ENCODE peak calls at places on chromosome 15, in ten cellular contexts. One of them, this sample, is unnamed. For H3K4me1, the result is how much of the 10 kb centered on the place peaks cover.

GRCh38 chr15:42175671-42176070 is 19.2 kb upstream of the PLA2G4F start:
- DNase-seq in pancreas: no peak
- DNase-seq in neural progenitor cell: no peak
- DNase-seq in psoas muscle: no peak
- DNase-seq in HepG2: no peak
- DNase-seq in heart right ventricle: no peak
- DNase-seq in astrocyte: no peak
- DNase-seq in transverse colon: no peak
- DNase-seq in upper lobe of right lung: no peak
- DNase-seq in CD8-positive, alpha-beta T cell: no peak
- DNase-seq in this sample: no peak

GRCh38 chr15:72288291-72288690 is 15.9 kb upstream of the PARP6 start:
- DNase-seq in pancreas: no peak
- DNase-seq in neural progenitor cell: no peak
- DNase-seq in psoas muscle: no peak
- DNase-seq in HepG2: no peak
- DNase-seq in heart right ventricle: no peak
- DNase-seq in astrocyte: no peak
- DNase-seq in transverse colon: no peak
- DNase-seq in upper lobe of right lung: no peak
- DNase-seq in CD8-positive, alpha-beta T cell: no peak
- DNase-seq in this sample: no peak

GRCh38 chr15:98760112-98760826 is 111.9 kb downstream of the IGF1R start:
- DNase-seq in pancreas: no peak
- DNase-seq in neural progenitor cell: no peak
- DNase-seq in psoas muscle: no peak
- DNase-seq in HepG2: no peak
- DNase-seq in heart right ventricle: peak
- DNase-seq in astrocyte: no peak
- DNase-seq in transverse colon: no peak
- DNase-seq in upper lobe of right lung: peak
- DNase-seq in CD8-positive, alpha-beta T cell: no peak
- DNase-seq in this sample: peak

GRCh38 chr15:70494529-70494860 is 268.9 kb downstream of the UACA start:
- DNase-seq in pancreas: no peak
- DNase-seq in neural progenitor cell: no peak
- DNase-seq in psoas muscle: no peak
- DNase-seq in HepG2: no peak
- DNase-seq in heart right ventricle: no peak
- DNase-seq in astrocyte: no peak
- DNase-seq in transverse colon: no peak
- DNase-seq in upper lobe of right lung: no peak
- DNase-seq in CD8-positive, alpha-beta T cell: no peak
- DNase-seq in this sample: peak

GRCh38 chr15:52163321-52164190 is 27.6 kb downstream of the GNB5 start:
- DNase-seq in pancreas: no peak
- DNase-seq in neural progenitor cell: peak
- DNase-seq in psoas muscle: no peak
- DNase-seq in HepG2: no peak
- DNase-seq in heart right ventricle: no peak
- DNase-seq in astrocyte: no peak
- DNase-seq in transverse colon: no peak
- DNase-seq in upper lobe of right lung: no peak
- DNase-seq in CD8-positive, alpha-beta T cell: no peak
- DNase-seq in this sample: no peak

GRCh38 chr15:92394327-92395175 is 870 bp downstream of the ST8SIA2 start:
- DNase-seq in pancreas: no peak
- DNase-seq in neural progenitor cell: peak
- DNase-seq in psoas muscle: no peak
- DNase-seq in HepG2: no peak
- DNase-seq in heart right ventricle: no peak
- DNase-seq in astrocyte: no peak
- DNase-seq in transverse colon: no peak
- DNase-seq in upper lobe of right lung: no peak
- DNase-seq in CD8-positive, alpha-beta T cell: no peak
- DNase-seq in this sample: no peak

GRCh38 chr15:27573800-27574485 is 525.2 kb downstream of the OCA2 start:
- DNase-seq in pancreas: peak
- DNase-seq in neural progenitor cell: peak
- DNase-seq in psoas muscle: no peak
- DNase-seq in HepG2: no peak
- DNase-seq in heart right ventricle: no peak
- DNase-seq in astrocyte: no peak
- DNase-seq in transverse colon: no peak
- DNase-seq in upper lobe of right lung: no peak
- DNase-seq in CD8-positive, alpha-beta T cell: no peak
- DNase-seq in this sample: no peak

GRCh38 chr15:45328663-45329062 is 49.7 kb downstream of the GATM start:
- DNase-seq in pancreas: no peak
- DNase-seq in neural progenitor cell: no peak
- DNase-seq in psoas muscle: no peak
- DNase-seq in HepG2: no peak
- DNase-seq in heart right ventricle: no peak
- DNase-seq in astrocyte: no peak
- DNase-seq in transverse colon: no peak
- DNase-seq in upper lobe of right lung: no peak
- DNase-seq in CD8-positive, alpha-beta T cell: no peak
- DNase-seq in this sample: no peak

GRCh38 chr15:53535886-53536285 is 223.6 kb downstream of the WDR72 start:
- DNase-seq in pancreas: no peak
- DNase-seq in neural progenitor cell: no peak
- DNase-seq in psoas muscle: no peak
- DNase-seq in HepG2: no peak
- DNase-seq in heart right ventricle: no peak
- DNase-seq in astrocyte: no peak
- DNase-seq in transverse colon: no peak
- DNase-seq in upper lobe of right lung: no peak
- DNase-seq in CD8-positive, alpha-beta T cell: no peak
- DNase-seq in this sample: no peak

GRCh38 chr15:32669870-32670623 is 28.5 kb downstream of the SCG5 start:
- DNase-seq in pancreas: no peak
- DNase-seq in neural progenitor cell: peak
- DNase-seq in psoas muscle: no peak
- DNase-seq in HepG2: peak
- DNase-seq in heart right ventricle: peak
- DNase-seq in astrocyte: no peak
- DNase-seq in transverse colon: no peak
- DNase-seq in upper lobe of right lung: no peak
- DNase-seq in CD8-positive, alpha-beta T cell: no peak
- DNase-seq in this sample: no peak

GRCh38 chr15:76034111-76034510 is 21.9 kb upstream of the NRG4 start:
- DNase-seq in pancreas: no peak
- DNase-seq in neural progenitor cell: no peak
- DNase-seq in psoas muscle: no peak
- DNase-seq in HepG2: no peak
- DNase-seq in heart right ventricle: no peak
- DNase-seq in astrocyte: no peak
- DNase-seq in transverse colon: no peak
- DNase-seq in upper lobe of right lung: no peak
- DNase-seq in CD8-positive, alpha-beta T cell: no peak
- DNase-seq in this sample: no peak

GRCh38 chr15:35750051-35750450 is 204.1 kb upstream of the DPH6 start:
- DNase-seq in pancreas: no peak
- DNase-seq in neural progenitor cell: no peak
- DNase-seq in psoas muscle: no peak
- DNase-seq in HepG2: no peak
- DNase-seq in heart right ventricle: no peak
- DNase-seq in astrocyte: no peak
- DNase-seq in transverse colon: no peak
- DNase-seq in upper lobe of right lung: no peak
- DNase-seq in CD8-positive, alpha-beta T cell: no peak
- DNase-seq in this sample: no peak

GRCh38 chr15:57591822-57592367 is at the start of gene MYZAP:
- DNase-seq in pancreas: peak
- DNase-seq in neural progenitor cell: peak
- DNase-seq in psoas muscle: peak
- DNase-seq in HepG2: no peak
- DNase-seq in heart right ventricle: peak
- DNase-seq in astrocyte: no peak
- DNase-seq in transverse colon: peak
- DNase-seq in upper lobe of right lung: peak
- DNase-seq in CD8-positive, alpha-beta T cell: no peak
- DNase-seq in this sample: peak

GRCh38 chr15:69881310-69881660 is 216.4 kb downstream of the TLE3 start:
- DNase-seq in pancreas: no peak
- DNase-seq in neural progenitor cell: no peak
- DNase-seq in psoas muscle: no peak
- DNase-seq in HepG2: no peak
- DNase-seq in heart right ventricle: no peak
- DNase-seq in astrocyte: no peak
- DNase-seq in transverse colon: no peak
- DNase-seq in upper lobe of right lung: no peak
- DNase-seq in CD8-positive, alpha-beta T cell: no peak
- DNase-seq in this sample: no peak

GRCh38 chr15:35605790-35606189 is 59.8 kb upstream of the DPH6 start:
- DNase-seq in pancreas: no peak
- DNase-seq in neural progenitor cell: no peak
- DNase-seq in psoas muscle: no peak
- DNase-seq in HepG2: no peak
- DNase-seq in heart right ventricle: no peak
- DNase-seq in astrocyte: no peak
- DNase-seq in transverse colon: no peak
- DNase-seq in upper lobe of right lung: no peak
- DNase-seq in CD8-positive, alpha-beta T cell: no peak
- DNase-seq in this sample: no peak

GRCh38 chr15:41849861-41850260 is 11.2 kb downstream of the PLA2G4B start:
- DNase-seq in pancreas: no peak
- DNase-seq in neural progenitor cell: no peak
- DNase-seq in psoas muscle: no peak
- DNase-seq in HepG2: no peak
- DNase-seq in heart right ventricle: no peak
- DNase-seq in astrocyte: no peak
- DNase-seq in transverse colon: no peak
- DNase-seq in upper lobe of right lung: peak
- DNase-seq in CD8-positive, alpha-beta T cell: no peak
- DNase-seq in this sample: no peak

GRCh38 chr15:59590027-59590426 is 21.6 kb upstream of the GCNT3 start:
- DNase-seq in pancreas: no peak
- DNase-seq in neural progenitor cell: no peak
- DNase-seq in psoas muscle: no peak
- DNase-seq in HepG2: no peak
- DNase-seq in heart right ventricle: no peak
- DNase-seq in astrocyte: no peak
- DNase-seq in transverse colon: no peak
- DNase-seq in upper lobe of right lung: no peak
- DNase-seq in CD8-positive, alpha-beta T cell: no peak
- DNase-seq in this sample: no peak

GRCh38 chr15:85318732-85319076 is 61.7 kb upstream of the AKAP13 start:
- DNase-seq in pancreas: no peak
- DNase-seq in neural progenitor cell: no peak
- DNase-seq in psoas muscle: no peak
- DNase-seq in HepG2: no peak
- DNase-seq in heart right ventricle: no peak
- DNase-seq in astrocyte: no peak
- DNase-seq in transverse colon: no peak
- DNase-seq in upper lobe of right lung: no peak
- DNase-seq in CD8-positive, alpha-beta T cell: no peak
- DNase-seq in this sample: no peak

GRCh38 chr15:85314653-85315052 is 65.8 kb upstream of the AKAP13 start:
- DNase-seq in pancreas: no peak
- DNase-seq in neural progenitor cell: no peak
- DNase-seq in psoas muscle: no peak
- DNase-seq in HepG2: no peak
- DNase-seq in heart right ventricle: no peak
- DNase-seq in astrocyte: peak
- DNase-seq in transverse colon: no peak
- DNase-seq in upper lobe of right lung: no peak
- DNase-seq in CD8-positive, alpha-beta T cell: no peak
- DNase-seq in this sample: no peak

GRCh38 chr15:85314139-85314538 is 66.3 kb upstream of the AKAP13 start:
- DNase-seq in pancreas: no peak
- DNase-seq in neural progenitor cell: no peak
- DNase-seq in psoas muscle: no peak
- DNase-seq in HepG2: no peak
- DNase-seq in heart right ventricle: no peak
- DNase-seq in astrocyte: peak
- DNase-seq in transverse colon: no peak
- DNase-seq in upper lobe of right lung: no peak
- DNase-seq in CD8-positive, alpha-beta T cell: no peak
- DNase-seq in this sample: no peak

GRCh38 chr15:85316244-85316934 is 64.0 kb upstream of the AKAP13 start:
- DNase-seq in pancreas: no peak
- DNase-seq in neural progenitor cell: peak
- DNase-seq in psoas muscle: no peak
- DNase-seq in HepG2: peak
- DNase-seq in heart right ventricle: no peak
- DNase-seq in astrocyte: peak
- DNase-seq in transverse colon: no peak
- DNase-seq in upper lobe of right lung: no peak
- DNase-seq in CD8-positive, alpha-beta T cell: no peak
- DNase-seq in this sample: no peak

GRCh38 chr15:85318048-85318731 is 62.2 kb upstream of the AKAP13 start:
- DNase-seq in pancreas: no peak
- DNase-seq in neural progenitor cell: no peak
- DNase-seq in psoas muscle: no peak
- DNase-seq in HepG2: no peak
- DNase-seq in heart right ventricle: no peak
- DNase-seq in astrocyte: peak
- DNase-seq in transverse colon: peak
- DNase-seq in upper lobe of right lung: no peak
- DNase-seq in CD8-positive, alpha-beta T cell: no peak
- DNase-seq in this sample: no peak
- TF ChIP-seq CTCF in pancreas: no peak
- TF ChIP-seq CTCF in neural progenitor cell: no peak
- TF ChIP-seq CTCF in psoas muscle: no peak
- TF ChIP-seq CTCF in HepG2: no peak
- TF ChIP-seq CTCF in heart right ventricle: no peak
- TF ChIP-seq CTCF in astrocyte: peak
- TF ChIP-seq CTCF in transverse colon: peak
- TF ChIP-seq CTCF in upper lobe of right lung: no peak
- TF ChIP-seq CTCF in CD8-positive, alpha-beta T cell: no peak
- TF ChIP-seq CTCF in this sample: no peak

GRCh38 chr15:78878356-78878755 is 5.7 kb downstream of the MORF4L1 start:
- DNase-seq in pancreas: no peak
- DNase-seq in neural progenitor cell: no peak
- DNase-seq in psoas muscle: no peak
- DNase-seq in HepG2: no peak
- DNase-seq in heart right ventricle: no peak
- DNase-seq in astrocyte: peak
- DNase-seq in transverse colon: no peak
- DNase-seq in upper lobe of right lung: no peak
- DNase-seq in CD8-positive, alpha-beta T cell: no peak
- DNase-seq in this sample: no peak
- H3K4me1 ChIP-seq in pancreas: half or more
- H3K4me1 ChIP-seq in neural progenitor cell: half or more
- H3K4me1 ChIP-seq in psoas muscle: half or more
- H3K4me1 ChIP-seq in HepG2: half or more
- H3K4me1 ChIP-seq in heart right ventricle: half or more
- H3K4me1 ChIP-seq in astrocyte: under half
- H3K4me1 ChIP-seq in transverse colon: under half
- H3K4me1 ChIP-seq in upper lobe of right lung: half or more
- H3K4me1 ChIP-seq in CD8-positive, alpha-beta T cell: half or more
- H3K4me1 ChIP-seq in this sample: under half

GRCh38 chr15:89358435-89358754 is 23.8 kb upstream of the POLG start:
- DNase-seq in pancreas: no peak
- DNase-seq in neural progenitor cell: no peak
- DNase-seq in psoas muscle: no peak
- DNase-seq in HepG2: no peak
- DNase-seq in heart right ventricle: no peak
- DNase-seq in astrocyte: no peak
- DNase-seq in transverse colon: no peak
- DNase-seq in upper lobe of right lung: no peak
- DNase-seq in CD8-positive, alpha-beta T cell: no peak
- DNase-seq in this sample: no peak
- H3K4me3 ChIP-seq in pancreas: peak
- H3K4me3 ChIP-seq in neural progenitor cell: peak
- H3K4me3 ChIP-seq in psoas muscle: peak
- H3K4me3 ChIP-seq in HepG2: peak
- H3K4me3 ChIP-seq in heart right ventricle: peak
- H3K4me3 ChIP-seq in astrocyte: peak
- H3K4me3 ChIP-seq in transverse colon: no peak
- H3K4me3 ChIP-seq in upper lobe of right lung: peak
- H3K4me3 ChIP-seq in CD8-positive, alpha-beta T cell: peak
- H3K4me3 ChIP-seq in this sample: peak

GRCh38 chr15:74633781-74634180 is 18.1 kb downstream of the CLK3 start:
- DNase-seq in pancreas: no peak
- DNase-seq in neural progenitor cell: no peak
- DNase-seq in psoas muscle: no peak
- DNase-seq in HepG2: no peak
- DNase-seq in heart right ventricle: no peak
- DNase-seq in astrocyte: no peak
- DNase-seq in transverse colon: no peak
- DNase-seq in upper lobe of right lung: no peak
- DNase-seq in CD8-positive, alpha-beta T cell: no peak
- DNase-seq in this sample: no peak
- TF ChIP-seq CTCF in pancreas: no peak
- TF ChIP-seq CTCF in neural progenitor cell: no peak
- TF ChIP-seq CTCF in psoas muscle: no peak
- TF ChIP-seq CTCF in HepG2: no peak
- TF ChIP-seq CTCF in heart right ventricle: no peak
- TF ChIP-seq CTCF in astrocyte: no peak
- TF ChIP-seq CTCF in transverse colon: no peak
- TF ChIP-seq CTCF in upper lobe of right lung: no peak
- TF ChIP-seq CTCF in CD8-positive, alpha-beta T cell: no peak
- TF ChIP-seq CTCF in this sample: no peak